ENCODE peak calls at places on chromosomes 12 and 14, in five cellular contexts. One of them, this sample, is unnamed.

GRCh38 chr12:112107728-112108447 is 695 bp downstream of the NAA25 start:
- DNase-seq in heart left ventricle: no peak
- DNase-seq in body of pancreas: peak; percentile 33
- DNase-seq in A549: peak; percentile 31
- DNase-seq in fibroblast of lung: peak; percentile 33
- DNase-seq in this sample: no peak

GRCh38 chr14:67547224-67547780 is 14.2 kb downstream of the PLEKHH1 start:
- DNase-seq in fibroblast of lung: no peak
- DNase-seq in body of pancreas: no peak
- DNase-seq in heart left ventricle: no peak
- DNase-seq in A549: no peak
- DNase-seq in this sample: no peak

GRCh38 chr12:122895290-122895689 is 634 bp downstream of the VPS37B start:
- DNase-seq in fibroblast of lung: no peak
- DNase-seq in heart left ventricle: no peak
- DNase-seq in A549: no peak
- DNase-seq in body of pancreas: no peak
- DNase-seq in this sample: no peak

GRCh38 chr12:54215990-54216579 is 27.3 kb upstream of the SMUG1 start:
- DNase-seq in heart left ventricle: no peak
- DNase-seq in A549: no peak
- DNase-seq in fibroblast of lung: no peak
- DNase-seq in body of pancreas: peak; percentile 15
- DNase-seq in this sample: no peak

GRCh38 chr12:42213954-42214426 is 24.1 kb downstream of the YAF2 start:
- DNase-seq in body of pancreas: peak; percentile 82
- DNase-seq in A549: no peak
- DNase-seq in heart left ventricle: peak; percentile 71
- DNase-seq in fibroblast of lung: peak; percentile 75
- DNase-seq in this sample: no peak

GRCh38 chr14:64704743-64705405 is 650 bp downstream of the PLEKHG3 start:
- DNase-seq in body of pancreas: peak; percentile 62
- DNase-seq in heart left ventricle: peak; percentile 42
- DNase-seq in A549: no peak
- DNase-seq in fibroblast of lung: peak; percentile 31
- DNase-seq in this sample: peak; percentile 76

GRCh38 chr14:101255765-101256125 is 305.6 kb upstream of the DIO3 start:
- DNase-seq in body of pancreas: no peak
- DNase-seq in A549: no peak
- DNase-seq in fibroblast of lung: no peak
- DNase-seq in heart left ventricle: no peak
- DNase-seq in this sample: no peak

GRCh38 chr14:101222362-101223090 is 319.0 kb upstream of the RTL1 start:
- DNase-seq in body of pancreas: no peak
- DNase-seq in A549: no peak
- DNase-seq in fibroblast of lung: no peak
- DNase-seq in heart left ventricle: no peak
- DNase-seq in this sample: peak; percentile 33

GRCh38 chr12:41254546-41254945 is 66.4 kb downstream of the PDZRN4 start:
- DNase-seq in A549: no peak
- DNase-seq in fibroblast of lung: peak; percentile 29
- DNase-seq in heart left ventricle: no peak
- DNase-seq in body of pancreas: no peak
- DNase-seq in this sample: no peak

GRCh38 chr12:118850244-118850825 is 131.0 kb upstream of the SRRM4 start:
- DNase-seq in fibroblast of lung: no peak
- DNase-seq in heart left ventricle: no peak
- DNase-seq in body of pancreas: no peak
- DNase-seq in A549: peak; percentile 5
- DNase-seq in this sample: no peak

GRCh38 chr14:104389326-104390220 is 190.0 kb upstream of the C14orf180 start:
- DNase-seq in heart left ventricle: peak; percentile 16
- DNase-seq in body of pancreas: no peak
- DNase-seq in A549: no peak
- DNase-seq in fibroblast of lung: no peak
- DNase-seq in this sample: peak; percentile 58

GRCh38 chr12:23083267-23083666 is 458.3 kb downstream of the ETNK1 start:
- DNase-seq in body of pancreas: peak; percentile 2
- DNase-seq in A549: no peak
- DNase-seq in heart left ventricle: peak; percentile 27
- DNase-seq in fibroblast of lung: peak; percentile 98
- DNase-seq in this sample: no peak

GRCh38 chr14:71078481-71078880 is 171.2 kb downstream of the PCNX1 start:
- DNase-seq in heart left ventricle: no peak
- DNase-seq in body of pancreas: no peak
- DNase-seq in fibroblast of lung: no peak
- DNase-seq in A549: no peak
- DNase-seq in this sample: no peak

GRCh38 chr12:685388-685787 is 22.1 kb upstream of the NINJ2 start:
- DNase-seq in heart left ventricle: no peak
- DNase-seq in fibroblast of lung: peak; percentile 70
- DNase-seq in body of pancreas: no peak
- DNase-seq in A549: no peak
- DNase-seq in this sample: no peak

GRCh38 chr12:55683676-55684075 is 24.0 kb downstream of the ITGA7 start:
- DNase-seq in A549: no peak
- DNase-seq in fibroblast of lung: no peak
- DNase-seq in body of pancreas: no peak
- DNase-seq in heart left ventricle: no peak
- DNase-seq in this sample: peak; percentile 55

GRCh38 chr12:92987362-92987761 is 58.3 kb upstream of the EEA1 start:
- DNase-seq in A549: peak; percentile 61
- DNase-seq in heart left ventricle: no peak
- DNase-seq in body of pancreas: peak; percentile 67
- DNase-seq in fibroblast of lung: peak; percentile 62
- DNase-seq in this sample: no peak

GRCh38 chr12:50164963-50165362 is 2.2 kb downstream of the CERS5 start:
- DNase-seq in A549: no peak
- DNase-seq in heart left ventricle: no peak
- DNase-seq in fibroblast of lung: no peak
- DNase-seq in body of pancreas: no peak
- DNase-seq in this sample: no peak

GRCh38 chr14:70808402-70809237 is 693 bp downstream of the MAP3K9 start:
- DNase-seq in heart left ventricle: no peak
- DNase-seq in fibroblast of lung: peak; percentile 10
- DNase-seq in body of pancreas: peak; percentile 28
- DNase-seq in A549: peak; percentile 44
- DNase-seq in this sample: no peak

GRCh38 chr12:13000616-13000934 is 510 bp upstream of the HEBP1 start:
- DNase-seq in fibroblast of lung: no peak
- DNase-seq in A549: peak; percentile 58
- DNase-seq in body of pancreas: no peak
- DNase-seq in heart left ventricle: no peak
- DNase-seq in this sample: no peak

GRCh38 chr14:75427126-75427481 is 718 bp upstream of the JDP2 start:
- DNase-seq in A549: no peak
- DNase-seq in body of pancreas: no peak
- DNase-seq in fibroblast of lung: no peak
- DNase-seq in heart left ventricle: no peak
- DNase-seq in this sample: no peak
- H3K4me3 ChIP-seq in A549: peak overlapping the region; percentile 83
- H3K4me3 ChIP-seq in body of pancreas: no peak overlapping the region
- H3K4me3 ChIP-seq in fibroblast of lung: peak overlapping the region; percentile 60
- H3K4me3 ChIP-seq in heart left ventricle: peak overlapping the region; percentile 88
- H3K4me3 ChIP-seq in this sample: peak overlapping the region; percentile 89

GRCh38 chr14:51677738-51678137 is 26.0 kb downstream of the FRMD6 start:
- DNase-seq in A549: no peak
- DNase-seq in body of pancreas: no peak
- DNase-seq in fibroblast of lung: no peak
- DNase-seq in heart left ventricle: no peak
- DNase-seq in this sample: no peak

GRCh38 chr14:51682411-51682810 is 30.7 kb downstream of the FRMD6 start:
- DNase-seq in heart left ventricle: no peak
- DNase-seq in fibroblast of lung: peak; percentile 51
- DNase-seq in body of pancreas: no peak
- DNase-seq in A549: no peak
- DNase-seq in this sample: no peak

GRCh38 chr14:51681411-51681810 is 29.7 kb downstream of the FRMD6 start:
- DNase-seq in body of pancreas: no peak
- DNase-seq in fibroblast of lung: no peak
- DNase-seq in A549: no peak
- DNase-seq in heart left ventricle: no peak
- DNase-seq in this sample: no peak

GRCh38 chr14:51677276-51677675 is 25.6 kb downstream of the FRMD6 start:
- DNase-seq in fibroblast of lung: peak; percentile 84
- DNase-seq in heart left ventricle: no peak
- DNase-seq in body of pancreas: no peak
- DNase-seq in A549: no peak
- DNase-seq in this sample: no peak

GRCh38 chr14:51680031-51680430 is 28.3 kb downstream of the FRMD6 start:
- DNase-seq in heart left ventricle: no peak
- DNase-seq in A549: no peak
- DNase-seq in fibroblast of lung: no peak
- DNase-seq in body of pancreas: no peak
- DNase-seq in this sample: no peak
- TF ChIP-seq CTCF in heart left ventricle: no peak
- TF ChIP-seq CTCF in A549: no peak
- TF ChIP-seq CTCF in fibroblast of lung: no peak
- TF ChIP-seq CTCF in body of pancreas: no peak
- TF ChIP-seq CTCF in this sample: no peak

DNA sequence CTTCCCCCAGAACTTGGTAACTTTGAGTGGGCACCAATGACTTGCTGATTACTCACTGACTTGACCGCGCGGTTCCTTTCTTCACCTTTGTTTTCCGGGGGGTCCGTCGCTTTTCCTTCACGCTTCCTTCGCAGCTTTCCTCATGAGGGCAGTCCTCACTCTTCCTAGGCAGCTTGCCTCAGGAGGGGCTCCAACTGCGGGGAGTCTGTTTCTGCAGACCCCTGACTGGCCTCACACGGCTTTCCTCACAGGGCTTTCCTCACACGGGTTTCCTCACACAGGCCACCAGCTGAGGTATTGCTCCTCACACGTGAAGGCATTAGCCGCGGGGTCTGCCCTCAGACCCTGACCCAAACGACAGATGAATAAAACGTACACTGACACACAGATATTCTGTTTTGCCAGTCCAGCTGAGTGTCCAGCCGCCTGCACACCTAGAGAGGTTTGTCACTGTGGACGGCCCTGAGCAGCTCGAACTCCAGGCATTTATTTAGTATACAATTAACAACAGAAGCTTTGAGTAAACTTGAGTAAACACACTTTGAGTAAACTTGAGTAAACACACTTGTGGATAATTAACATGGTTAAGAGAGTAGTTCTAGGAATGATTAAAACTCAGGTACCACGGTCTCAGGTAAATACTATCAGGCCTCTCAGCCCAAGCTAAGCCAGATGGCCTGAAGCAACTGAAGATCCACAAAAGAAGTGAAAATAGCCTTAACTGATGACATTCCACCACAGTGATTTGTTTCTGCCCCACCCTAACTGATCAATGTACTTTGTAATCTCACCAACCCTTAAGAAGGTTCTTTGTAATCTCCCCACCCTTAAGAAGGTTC is 16.1 kb upstream of the LYZ start:
- DNase-seq in fibroblast of lung: no peak
- DNase-seq in heart left ventricle: no peak
- DNase-seq in body of pancreas: no peak
- DNase-seq in A549: no peak
- DNase-seq in this sample: no peak
- H3K27ac ChIP-seq in fibroblast of lung: no peak overlapping the region
- H3K27ac ChIP-seq in heart left ventricle: no peak overlapping the region
- H3K27ac ChIP-seq in body of pancreas: peak overlapping the region; percentile 94
- H3K27ac ChIP-seq in A549: no peak overlapping the region
- H3K27ac ChIP-seq in this sample: no peak overlapping the region

DNA sequence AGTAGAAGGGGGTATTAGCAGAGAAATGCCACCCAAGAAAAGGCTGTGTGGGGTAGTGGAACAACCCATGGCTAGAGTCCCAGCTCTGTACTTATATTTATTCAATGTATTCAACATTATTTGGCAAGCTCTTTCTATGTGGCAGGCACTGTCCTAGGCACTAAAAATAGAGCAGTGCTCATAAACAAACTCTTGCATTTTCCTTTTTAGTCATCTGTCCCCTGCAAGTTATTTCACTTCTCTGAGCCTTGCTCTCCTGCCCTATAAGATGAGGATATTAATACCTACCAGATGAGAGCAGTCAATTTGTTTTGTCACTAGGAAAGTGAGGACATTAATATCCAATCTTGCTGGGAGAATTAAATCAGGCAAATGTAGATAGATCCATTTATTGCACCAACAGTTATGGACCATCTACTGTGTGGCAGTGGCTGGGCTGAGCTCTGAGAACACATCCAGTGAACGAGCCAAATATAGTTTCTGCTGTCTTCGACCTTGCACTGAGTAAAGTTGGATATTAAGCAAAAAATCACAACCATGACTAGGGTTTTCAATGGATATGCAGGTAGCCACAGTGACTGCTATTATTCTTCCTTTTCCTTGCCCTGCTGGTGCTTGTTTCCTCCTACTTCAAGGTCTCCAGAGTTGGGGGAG is 314.3 kb upstream of the TBX3 start:
- DNase-seq in A549: no peak
- DNase-seq in heart left ventricle: no peak
- DNase-seq in fibroblast of lung: no peak
- DNase-seq in body of pancreas: no peak
- DNase-seq in this sample: no peak
- H3K4me3 ChIP-seq in A549: no peak overlapping the region
- H3K4me3 ChIP-seq in heart left ventricle: no peak overlapping the region
- H3K4me3 ChIP-seq in fibroblast of lung: no peak overlapping the region
- H3K4me3 ChIP-seq in body of pancreas: no peak overlapping the region
- H3K4me3 ChIP-seq in this sample: no peak overlapping the region

GRCh38 chr12:120181991-120182631 is 12.4 kb downstream of the GCN1 start:
- DNase-seq in A549: no peak
- DNase-seq in body of pancreas: peak; percentile 32
- DNase-seq in heart left ventricle: no peak
- DNase-seq in fibroblast of lung: peak; percentile 78
- DNase-seq in this sample: no peak
- TF ChIP-seq CTCF in A549: no peak
- TF ChIP-seq CTCF in body of pancreas: no peak
- TF ChIP-seq CTCF in heart left ventricle: no peak
- TF ChIP-seq CTCF in fibroblast of lung: no peak
- TF ChIP-seq CTCF in this sample: no peak